ENCODE peak calls at places on chromosomes 4 and X, in nine cellular contexts. One of them, this sample, is unnamed. For H3K4me1, the result is how much of the 10 kb centered on the place peaks cover.

GRCh38 chr4:102308032-102308799 is 37.1 kb downstream of the SLC39A8 start:
- DNase-seq in GM23248: peak
- DNase-seq in astrocyte: no peak
- DNase-seq in PC-3: no peak
- DNase-seq in adrenal gland: no peak
- DNase-seq in psoas muscle: no peak
- DNase-seq in MM.1S: no peak
- DNase-seq in upper lobe of right lung: no peak
- DNase-seq in IMR-90: no peak
- DNase-seq in this sample: peak

GRCh38 chr4:100164808-100165760 is 25.2 kb downstream of the DDIT4L start:
- DNase-seq in GM23248: no peak
- DNase-seq in IMR-90: no peak
- DNase-seq in psoas muscle: no peak
- DNase-seq in PC-3: no peak
- DNase-seq in adrenal gland: no peak
- DNase-seq in astrocyte: no peak
- DNase-seq in upper lobe of right lung: no peak
- DNase-seq in MM.1S: no peak
- DNase-seq in this sample: no peak

GRCh38 chrX:42976729-42977366 is 198.9 kb upstream of the PPP1R2C start:
- DNase-seq in GM23248: no peak
- DNase-seq in IMR-90: no peak
- DNase-seq in adrenal gland: no peak
- DNase-seq in upper lobe of right lung: no peak
- DNase-seq in psoas muscle: no peak
- DNase-seq in astrocyte: peak
- DNase-seq in MM.1S: no peak
- DNase-seq in PC-3: no peak
- DNase-seq in this sample: no peak

GRCh38 chr4:186566068-186566467 is 10.7 kb upstream of the MTNR1A start:
- DNase-seq in MM.1S: no peak
- DNase-seq in adrenal gland: no peak
- DNase-seq in upper lobe of right lung: no peak
- DNase-seq in IMR-90: no peak
- DNase-seq in GM23248: no peak
- DNase-seq in astrocyte: no peak
- DNase-seq in psoas muscle: no peak
- DNase-seq in PC-3: peak
- DNase-seq in this sample: no peak

GRCh38 chr4:176340871-176341685 is 21.3 kb downstream of the SPCS3 start:
- DNase-seq in psoas muscle: no peak
- DNase-seq in GM23248: peak
- DNase-seq in MM.1S: peak
- DNase-seq in upper lobe of right lung: no peak
- DNase-seq in astrocyte: no peak
- DNase-seq in PC-3: peak
- DNase-seq in adrenal gland: no peak
- DNase-seq in IMR-90: peak
- DNase-seq in this sample: peak

GRCh38 chr4:26330946-26331345 is 10.1 kb downstream of the RBPJ start:
- DNase-seq in psoas muscle: no peak
- DNase-seq in PC-3: no peak
- DNase-seq in GM23248: no peak
- DNase-seq in adrenal gland: no peak
- DNase-seq in astrocyte: no peak
- DNase-seq in upper lobe of right lung: no peak
- DNase-seq in MM.1S: no peak
- DNase-seq in IMR-90: no peak
- DNase-seq in this sample: no peak

GRCh38 chr4:162841769-162842168 is 324.9 kb downstream of the NAF1 start:
- DNase-seq in PC-3: no peak
- DNase-seq in astrocyte: no peak
- DNase-seq in adrenal gland: no peak
- DNase-seq in MM.1S: no peak
- DNase-seq in IMR-90: no peak
- DNase-seq in psoas muscle: no peak
- DNase-seq in upper lobe of right lung: no peak
- DNase-seq in GM23248: no peak
- DNase-seq in this sample: no peak

GRCh38 chrX:31036895-31037294 is 34.9 kb downstream of the FTHL17 start:
- DNase-seq in IMR-90: peak
- DNase-seq in astrocyte: peak
- DNase-seq in adrenal gland: peak
- DNase-seq in upper lobe of right lung: no peak
- DNase-seq in MM.1S: peak
- DNase-seq in PC-3: peak
- DNase-seq in psoas muscle: no peak
- DNase-seq in GM23248: peak
- DNase-seq in this sample: peak

GRCh38 chrX:106168107-106168506 is at the start of gene PWWP3B:
- DNase-seq in MM.1S: no peak
- DNase-seq in upper lobe of right lung: peak
- DNase-seq in IMR-90: no peak
- DNase-seq in astrocyte: peak
- DNase-seq in adrenal gland: no peak
- DNase-seq in PC-3: peak
- DNase-seq in psoas muscle: peak
- DNase-seq in GM23248: peak
- DNase-seq in this sample: peak

GRCh38 chr4:3302164-3302785 is 9.5 kb downstream of the RGS12 start:
- DNase-seq in GM23248: no peak
- DNase-seq in upper lobe of right lung: peak
- DNase-seq in astrocyte: peak
- DNase-seq in IMR-90: no peak
- DNase-seq in MM.1S: no peak
- DNase-seq in psoas muscle: no peak
- DNase-seq in adrenal gland: peak
- DNase-seq in PC-3: no peak
- DNase-seq in this sample: no peak

GRCh38 chr4:3302786-3303444 is 10.1 kb downstream of the RGS12 start:
- DNase-seq in astrocyte: no peak
- DNase-seq in PC-3: no peak
- DNase-seq in psoas muscle: no peak
- DNase-seq in MM.1S: no peak
- DNase-seq in IMR-90: no peak
- DNase-seq in adrenal gland: peak
- DNase-seq in upper lobe of right lung: peak
- DNase-seq in GM23248: no peak
- DNase-seq in this sample: no peak

GRCh38 chr4:3304831-3305609 is 12.2 kb downstream of the RGS12 start:
- DNase-seq in adrenal gland: peak
- DNase-seq in MM.1S: no peak
- DNase-seq in astrocyte: peak
- DNase-seq in IMR-90: peak
- DNase-seq in PC-3: no peak
- DNase-seq in psoas muscle: no peak
- DNase-seq in upper lobe of right lung: peak
- DNase-seq in GM23248: peak
- DNase-seq in this sample: peak

GRCh38 chr4:3303840-3304715 is 11.3 kb downstream of the RGS12 start:
- DNase-seq in IMR-90: no peak
- DNase-seq in adrenal gland: peak
- DNase-seq in PC-3: no peak
- DNase-seq in GM23248: no peak
- DNase-seq in MM.1S: no peak
- DNase-seq in upper lobe of right lung: peak
- DNase-seq in astrocyte: no peak
- DNase-seq in psoas muscle: no peak
- DNase-seq in this sample: no peak

DNA sequence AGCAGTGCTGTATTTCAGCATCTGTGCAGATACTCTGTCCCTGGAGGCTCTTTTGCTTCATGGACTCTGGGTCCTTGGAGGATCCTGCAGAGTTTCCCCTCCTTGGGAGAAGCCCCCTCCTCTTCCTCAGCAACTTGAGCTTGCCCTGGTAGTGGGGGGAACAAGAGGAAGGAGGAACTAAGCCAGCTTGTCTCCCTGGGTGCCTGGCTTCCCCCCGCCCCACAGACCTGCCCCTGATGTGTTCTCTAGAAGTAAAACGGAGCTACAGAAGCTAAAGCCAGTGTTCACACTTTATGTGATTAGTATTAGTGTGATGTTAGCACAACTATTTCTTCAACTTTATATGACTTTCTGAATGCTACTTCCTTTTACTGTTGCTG is 10.6 kb downstream of the RGS12 start:
- DNase-seq in upper lobe of right lung: no peak
- DNase-seq in IMR-90: no peak
- DNase-seq in GM23248: no peak
- DNase-seq in psoas muscle: no peak
- DNase-seq in MM.1S: no peak
- DNase-seq in astrocyte: no peak
- DNase-seq in adrenal gland: no peak
- DNase-seq in PC-3: no peak
- DNase-seq in this sample: no peak
- H3K4me1 ChIP-seq in upper lobe of right lung: half or more
- H3K4me1 ChIP-seq in IMR-90: under half
- H3K4me1 ChIP-seq in GM23248: under half
- H3K4me1 ChIP-seq in psoas muscle: under half
- H3K4me1 ChIP-seq in MM.1S: under half
- H3K4me1 ChIP-seq in astrocyte: under half
- H3K4me1 ChIP-seq in adrenal gland: under half
- H3K4me1 ChIP-seq in PC-3: under half
- H3K4me1 ChIP-seq in this sample: half or more

GRCh38 chr4:8102831-8103230 is 55.8 kb downstream of the ABLIM2 start:
- DNase-seq in PC-3: no peak
- DNase-seq in MM.1S: no peak
- DNase-seq in IMR-90: no peak
- DNase-seq in astrocyte: no peak
- DNase-seq in psoas muscle: peak
- DNase-seq in GM23248: no peak
- DNase-seq in upper lobe of right lung: no peak
- DNase-seq in adrenal gland: no peak
- DNase-seq in this sample: no peak

GRCh38 chr4:8101796-8102355 is 56.7 kb downstream of the ABLIM2 start:
- DNase-seq in astrocyte: no peak
- DNase-seq in adrenal gland: no peak
- DNase-seq in upper lobe of right lung: no peak
- DNase-seq in GM23248: no peak
- DNase-seq in psoas muscle: peak
- DNase-seq in MM.1S: no peak
- DNase-seq in IMR-90: no peak
- DNase-seq in PC-3: no peak
- DNase-seq in this sample: no peak

GRCh38 chr4:8100696-8101095 is 57.9 kb downstream of the ABLIM2 start:
- DNase-seq in adrenal gland: no peak
- DNase-seq in IMR-90: no peak
- DNase-seq in PC-3: no peak
- DNase-seq in astrocyte: no peak
- DNase-seq in MM.1S: no peak
- DNase-seq in GM23248: peak
- DNase-seq in upper lobe of right lung: no peak
- DNase-seq in psoas muscle: no peak
- DNase-seq in this sample: peak

GRCh38 chr4:8099981-8100464 is 58.6 kb downstream of the ABLIM2 start:
- DNase-seq in IMR-90: no peak
- DNase-seq in MM.1S: no peak
- DNase-seq in GM23248: no peak
- DNase-seq in psoas muscle: peak
- DNase-seq in upper lobe of right lung: no peak
- DNase-seq in adrenal gland: no peak
- DNase-seq in PC-3: no peak
- DNase-seq in astrocyte: no peak
- DNase-seq in this sample: peak

DNA sequence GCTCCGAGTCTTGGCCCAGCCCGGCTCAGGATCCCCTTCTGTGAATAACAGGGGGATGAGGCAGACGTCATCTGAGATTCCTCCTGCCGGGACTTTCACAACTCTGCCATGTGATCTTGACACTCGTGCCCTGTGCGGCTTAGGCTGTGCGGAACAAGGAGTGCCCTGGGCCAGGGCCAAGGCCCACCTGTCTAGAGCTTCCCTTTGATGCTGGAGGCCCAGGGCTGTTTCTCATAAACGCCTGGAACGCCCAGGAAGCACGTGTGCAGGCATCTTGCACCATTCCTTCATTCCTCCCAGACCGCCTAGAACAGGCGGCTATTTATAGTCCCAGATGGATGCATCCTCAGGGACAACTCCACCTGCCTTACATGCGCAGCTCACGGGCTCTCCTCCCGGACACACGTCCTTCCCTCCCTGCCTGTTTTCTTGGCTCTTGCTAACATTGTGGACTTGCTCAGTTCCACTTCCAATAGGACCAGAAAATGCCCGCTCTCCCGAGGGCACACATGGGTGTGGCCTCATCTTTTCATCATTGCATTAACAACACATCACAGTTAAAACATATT is 57.3 kb downstream of the ABLIM2 start:
- DNase-seq in IMR-90: no peak
- DNase-seq in PC-3: no peak
- DNase-seq in astrocyte: no peak
- DNase-seq in psoas muscle: peak
- DNase-seq in adrenal gland: no peak
- DNase-seq in upper lobe of right lung: peak
- DNase-seq in GM23248: peak
- DNase-seq in MM.1S: no peak
- DNase-seq in this sample: peak
- H3K27ac ChIP-seq in IMR-90: no peak
- H3K27ac ChIP-seq in PC-3: no peak
- H3K27ac ChIP-seq in astrocyte: no peak
- H3K27ac ChIP-seq in psoas muscle: peak
- H3K27ac ChIP-seq in adrenal gland: peak
- H3K27ac ChIP-seq in upper lobe of right lung: no peak
- H3K27ac ChIP-seq in GM23248: no peak
- H3K27ac ChIP-seq in MM.1S: no peak
- H3K27ac ChIP-seq in this sample: no peak

DNA sequence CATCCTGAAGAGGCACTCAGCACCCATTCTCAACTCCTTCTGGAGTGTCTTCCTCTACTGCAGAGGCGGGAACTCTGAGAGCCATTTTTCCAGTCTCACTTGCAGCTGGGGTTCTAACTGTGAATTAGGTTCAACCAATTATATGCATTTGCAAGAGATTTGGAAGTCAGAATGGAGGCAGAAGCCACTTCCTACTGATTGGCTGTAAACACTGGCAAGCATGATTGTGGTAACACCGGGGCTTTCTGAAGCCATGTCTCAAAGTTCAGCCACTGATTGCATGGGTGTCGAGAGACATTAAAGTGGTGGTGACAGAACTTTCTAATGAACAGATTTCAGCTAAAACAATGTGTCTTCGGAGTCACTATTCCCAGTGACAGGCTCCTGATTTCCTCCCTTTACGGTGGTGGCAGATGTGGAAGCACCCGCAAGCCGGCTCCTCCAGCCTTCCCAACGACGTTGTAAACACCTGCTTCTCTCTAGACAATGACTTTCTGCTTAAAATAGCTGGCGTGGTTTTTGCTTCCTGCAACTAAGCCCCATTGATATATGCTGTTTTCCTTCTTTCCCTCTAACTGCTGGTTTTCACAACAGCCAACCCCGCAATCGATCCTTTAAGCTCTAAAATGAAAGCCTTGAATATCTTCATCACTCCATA is 92.0 kb downstream of the IRF2 start:
- DNase-seq in GM23248: no peak
- DNase-seq in IMR-90: no peak
- DNase-seq in upper lobe of right lung: no peak
- DNase-seq in MM.1S: peak
- DNase-seq in astrocyte: no peak
- DNase-seq in adrenal gland: no peak
- DNase-seq in psoas muscle: no peak
- DNase-seq in PC-3: no peak
- DNase-seq in this sample: peak
- H3K4me1 ChIP-seq in GM23248: under half
- H3K4me1 ChIP-seq in IMR-90: under half
- H3K4me1 ChIP-seq in upper lobe of right lung: under half
- H3K4me1 ChIP-seq in MM.1S: half or more
- H3K4me1 ChIP-seq in astrocyte: under half
- H3K4me1 ChIP-seq in adrenal gland: under half
- H3K4me1 ChIP-seq in psoas muscle: half or more
- H3K4me1 ChIP-seq in PC-3: under half
- H3K4me1 ChIP-seq in this sample: under half

GRCh38 chr4:16382571-16382970 is 156.3 kb upstream of the TAPT1 start:
- DNase-seq in MM.1S: no peak
- DNase-seq in upper lobe of right lung: no peak
- DNase-seq in IMR-90: no peak
- DNase-seq in astrocyte: no peak
- DNase-seq in GM23248: no peak
- DNase-seq in adrenal gland: no peak
- DNase-seq in psoas muscle: no peak
- DNase-seq in PC-3: no peak
- DNase-seq in this sample: no peak
- H3K27ac ChIP-seq in MM.1S: no peak
- H3K27ac ChIP-seq in upper lobe of right lung: no peak
- H3K27ac ChIP-seq in IMR-90: no peak
- H3K27ac ChIP-seq in astrocyte: no peak
- H3K27ac ChIP-seq in GM23248: no peak
- H3K27ac ChIP-seq in adrenal gland: no peak
- H3K27ac ChIP-seq in psoas muscle: no peak
- H3K27ac ChIP-seq in PC-3: no peak
- H3K27ac ChIP-seq in this sample: no peak

This sample was measured in cardiac muscle cell.